ENCODE peak calls at places on chromosomes 6 and 20, in five cellular contexts. Q is K562, O is upper lobe of left lung, G is SK-N-SH, M is HCT116. A is an unnamed sample.

GRCh38 chr20:59817406-59817805 is 116.0 kb downstream of the SYCP2 start:
- DNase-seq in Q (no peak), O (no peak), G (peak; percentile 6), M (no peak), A (no peak)

GRCh38 chr6:14728396-14729024 is 517.4 kb upstream of the JARID2 start:
- DNase-seq in Q (peak; percentile 87), O (no peak), G (no peak), M (no peak), A (peak; percentile 38)

GRCh38 chr6:163180874-163181541 is 233.5 kb upstream of the QKI start:
- DNase-seq in Q (peak; percentile 60), O (no peak), G (no peak), M (peak; percentile 41), A (peak; percentile 29)

GRCh38 chr6:31844507-31844906 is 17.0 kb downstream of the HSPA1B start:
- DNase-seq in Q (no peak), O (no peak), G (no peak), M (no peak), A (no peak)

GRCh38 chr6:89597372-89597771 is 41.2 kb downstream of the LYRM2 start:
- DNase-seq in Q (no peak), O (no peak), G (no peak), M (no peak), A (no peak)

GRCh38 chr20:2631228-2631627 is 21.2 kb upstream of the NOP56 start:
- DNase-seq in Q (no peak), O (no peak), G (no peak), M (no peak), A (no peak)

GRCh38 chr6:135519343-135519742 is 21.8 kb upstream of the AHI1 start:
- DNase-seq in Q (no peak), O (no peak), G (no peak), M (no peak), A (no peak)

GRCh38 chr6:116251568-116252384 is 2.1 kb downstream of the TSPYL4 start:
- DNase-seq in Q (no peak), O (no peak), G (no peak), M (no peak), A (no peak)

GRCh38 chr20:2750343-2751251 is 49.8 kb downstream of the CPXM1 start:
- DNase-seq in Q (peak; percentile 38), O (peak; percentile 64), G (no peak), M (no peak), A (peak; percentile 52)

GRCh38 chr6:2791124-2792050 is 26.2 kb downstream of the WRNIP1 start:
- DNase-seq in Q (peak; percentile 82), O (no peak), G (peak; percentile 77), M (peak; percentile 75), A (peak; percentile 77)

GRCh38 chr6:128097019-128097418 is 196.2 kb upstream of the THEMIS start:
- DNase-seq in Q (no peak), O (no peak), G (no peak), M (no peak), A (no peak)

GRCh38 chr6:37140145-37140544 is 29.8 kb upstream of the PIM1 start:
- DNase-seq in Q (no peak), O (no peak), G (no peak), M (no peak), A (no peak)

GRCh38 chr6:134249412-134249758 is 68.5 kb downstream of the SGK1 start:
- DNase-seq in Q (no peak), O (no peak), G (no peak), M (no peak), A (no peak)

GRCh38 chr6:127107916-127108315 is 10.6 kb upstream of the RSPO3 start:
- DNase-seq in Q (no peak), O (no peak), G (no peak), M (no peak), A (no peak)

GRCh38 chr20:64766-65322 is 22.6 kb upstream of the DEFB125 start:
- DNase-seq in Q (no peak), O (no peak), G (no peak), M (no peak), A (no peak)

GRCh38 chr20:18388860-18389259 is 78.0 kb downstream of the DZANK1 start:
- DNase-seq in Q (no peak), O (no peak), G (no peak), M (peak; percentile 7), A (no peak)

GRCh38 chr20:5463007-5463686 is 146.4 kb upstream of the PROKR2 start:
- DNase-seq in Q (no peak), O (no peak), G (no peak), M (no peak), A (no peak)

GRCh38 chr6:37675606-37676005 is 22.1 kb downstream of the MDGA1 start:
- DNase-seq in Q (no peak), O (no peak), G (no peak), M (no peak), A (no peak)

GRCh38 chr6:30156262-30156599 is 4.8 kb downstream of the TRIM10 start:
- DNase-seq in Q (peak; percentile 56), O (no peak), G (no peak), M (peak; percentile 82), A (peak; percentile 87)

DNA sequence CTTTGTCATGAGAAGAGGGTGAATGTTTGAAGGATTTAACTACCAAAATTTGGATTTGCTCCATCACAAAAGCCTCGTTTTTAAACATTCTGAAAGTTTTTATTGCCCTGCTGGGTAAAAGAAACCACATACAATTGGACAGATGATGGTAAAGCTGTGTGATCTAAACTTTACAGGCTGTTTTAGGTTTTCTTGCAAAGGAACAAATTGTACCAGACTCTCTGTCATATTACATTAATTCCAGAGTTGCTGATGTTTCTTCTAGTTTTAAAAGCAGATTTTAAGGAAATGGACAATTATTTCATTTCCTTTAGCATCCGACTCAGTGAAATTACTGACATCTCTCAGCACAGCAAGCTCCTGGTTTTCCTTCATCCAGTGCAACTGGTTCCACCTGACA is 53.2 kb downstream of the CRYBG1 start:
- DNase-seq in Q (no peak), O (no peak), G (no peak), M (no peak), A (no peak)
- TF ChIP-seq POLR2AphosphoS5 in Q (no peak), O (no peak), G (no peak), M (no peak), A (no peak)

GRCh38 chr6:169808608-169808967 is 57.2 kb downstream of the ERMARD start:
- DNase-seq in Q (no peak), O (no peak), G (no peak), M (no peak), A (no peak)
- H3K4me3 ChIP-seq in Q (no peak overlapping the region), O (no peak overlapping the region), G (no peak overlapping the region), M (no peak overlapping the region), A (no peak overlapping the region)

GRCh38 chr20:15556869-15557268 is 1016.4 kb downstream of the KIF16B start:
- DNase-seq in Q (no peak), O (no peak), G (no peak), M (no peak), A (no peak)

GRCh38 chr20:15550116-15550870 is 1023.0 kb downstream of the KIF16B start:
- DNase-seq in Q (no peak), O (no peak), G (no peak), M (no peak), A (no peak)

GRCh38 chr20:15560936-15561531 is 1012.2 kb downstream of the KIF16B start:
- DNase-seq in Q (no peak), O (no peak), G (no peak), M (no peak), A (no peak)

GRCh38 chr20:15561707-15562106 is 1011.5 kb downstream of the KIF16B start:
- DNase-seq in Q (no peak), O (no peak), G (peak; percentile 9), M (no peak), A (no peak)

GRCh38 chr20:15555913-15556312 is 1017.3 kb downstream of the KIF16B start:
- DNase-seq in Q (no peak), O (no peak), G (peak; percentile 25), M (no peak), A (no peak)
- TF ChIP-seq POLR2AphosphoS5 in Q (no peak), O (no peak), G (no peak), M (no peak), A (no peak)

GRCh38 chr6:26234421-26235239 is 130.4 kb upstream of the BTN3A2 start:
- DNase-seq in Q (peak; percentile 93), O (no peak), G (peak; percentile 73), M (no peak), A (peak; percentile 82)
- H3K4me3 ChIP-seq in Q (peak overlapping the region; percentile 40), O (peak overlapping the region; percentile 11), G (peak overlapping the region; percentile 72), M (no peak overlapping the region), A (peak overlapping the region; percentile 27)

GRCh38 chr6:96897396-96898240 is at the start of gene NDUFAF4:
- DNase-seq in Q (peak; percentile 96), O (peak; percentile 98), G (peak; percentile 95), M (peak; percentile 90), A (peak; percentile 98)
- TF ChIP-seq POLR2AphosphoS5 in Q (peak; percentile 84), O (peak; percentile 73), G (peak; percentile 51), M (peak; percentile 79), A (peak; percentile 67)